ENCODE peak calls at places on chromosomes 1 and 21, in eight cellular contexts. K, W, V, A, D, O, J and Q are unnamed samples.

GRCh38 chr1:70685300-70686286 is 274.5 kb downstream of the CTH start:
- DNase-seq in K (no peak), W (peak; percentile 64), V (no peak), A (peak; percentile 69), D (no peak), O (peak; percentile 41), J (no peak), Q (peak; percentile 80)

GRCh38 chr1:30752651-30752908 is 5.0 kb downstream of the LAPTM5 start:
- DNase-seq in K (no peak), W (no peak), V (no peak), A (no peak), D (peak; percentile 77), O (no peak), J (no peak), Q (no peak)

GRCh38 chr21:33270986-33271385 is 4.8 kb downstream of the IL10RB start:
- DNase-seq in K (no peak), W (no peak), V (no peak), A (no peak), D (no peak), O (no peak), J (no peak), Q (no peak)

GRCh38 chr1:196078691-196079090 is 529.5 kb downstream of the KCNT2 start:
- DNase-seq in K (no peak), W (no peak), V (no peak), A (no peak), D (no peak), O (no peak), J (no peak), Q (no peak)

GRCh38 chr1:1063945-1064831 is 9.9 kb downstream of the RNF223 start:
- DNase-seq in K (no peak), W (peak; percentile 82), V (no peak), A (peak; percentile 77), D (peak; percentile 91), O (peak; percentile 62), J (no peak), Q (peak; percentile 80)

GRCh38 chr21:46304955-46305354 is 18.7 kb downstream of the C21orf58 start:
- DNase-seq in K (no peak), W (no peak), V (no peak), A (no peak), D (no peak), O (no peak), J (no peak), Q (no peak)

GRCh38 chr1:212600980-212601379 is 7.6 kb upstream of the ATF3 start:
- DNase-seq in K (no peak), W (no peak), V (no peak), A (no peak), D (no peak), O (no peak), J (no peak), Q (no peak)

GRCh38 chr1:62727656-62728396 is 39.6 kb upstream of the DOCK7 start:
- DNase-seq in K (no peak), W (no peak), V (no peak), A (no peak), D (no peak), O (no peak), J (no peak), Q (peak; percentile 61)

GRCh38 chr1:180310095-180310494 is 80.0 kb downstream of the LHX4 start:
- DNase-seq in K (no peak), W (no peak), V (no peak), A (no peak), D (peak; percentile 65), O (no peak), J (no peak), Q (no peak)

GRCh38 chr1:167440776-167441175 is 77.6 kb downstream of the CD247 start:
- DNase-seq in K (no peak), W (no peak), V (no peak), A (no peak), D (no peak), O (no peak), J (peak; percentile 84), Q (no peak)

GRCh38 chr1:223229756-223230155 is 86.7 kb upstream of the TLR5 start:
- DNase-seq in K (no peak), W (no peak), V (no peak), A (no peak), D (peak; percentile 37), O (no peak), J (no peak), Q (no peak)

GRCh38 chr1:205012416-205013140 is 30.4 kb upstream of the CNTN2 start:
- DNase-seq in K (no peak), W (no peak), V (no peak), A (no peak), D (no peak), O (no peak), J (no peak), Q (no peak)

GRCh38 chr1:101268893-101269292 is 32.1 kb downstream of the S1PR1 start:
- DNase-seq in K (no peak), W (no peak), V (no peak), A (no peak), D (no peak), O (no peak), J (no peak), Q (no peak)

GRCh38 chr1:183033205-183033604 is 10.0 kb downstream of the LAMC1 start:
- DNase-seq in K (no peak), W (peak; percentile 1), V (no peak), A (no peak), D (no peak), O (peak; percentile 73), J (no peak), Q (no peak)

GRCh38 chr1:68470388-68470970 is 20.7 kb upstream of the RPE65 start:
- DNase-seq in K (no peak), W (peak; percentile 50), V (no peak), A (no peak), D (no peak), O (no peak), J (no peak), Q (no peak)

GRCh38 chr1:176603696-176604095 is 140.7 kb downstream of the PAPPA2 start:
- DNase-seq in K (no peak), W (no peak), V (no peak), A (no peak), D (no peak), O (no peak), J (no peak), Q (no peak)

GRCh38 chr1:99546432-99547416 is 99.2 kb upstream of the PALMD start:
- DNase-seq in K (no peak), W (peak; percentile 66), V (no peak), A (no peak), D (no peak), O (no peak), J (no peak), Q (no peak)

GRCh38 chr1:110542730-110543129 is 23.8 kb upstream of the KCNA10 start:
- DNase-seq in K (no peak), W (peak; percentile 21), V (no peak), A (no peak), D (no peak), O (no peak), J (no peak), Q (peak; percentile 51)

GRCh38 chr1:215749423-215749822 is 182.3 kb downstream of the KCTD3 start:
- DNase-seq in K (no peak), W (no peak), V (no peak), A (no peak), D (no peak), O (no peak), J (no peak), Q (no peak)

GRCh38 chr1:147539122-147539575 is 2.2 kb upstream of the BCL9 start:
- DNase-seq in K (no peak), W (peak; percentile 79), V (no peak), A (no peak), D (no peak), O (peak; percentile 85), J (no peak), Q (no peak)

GRCh38 chr21:45309069-45309521 is 21.4 kb upstream of the POFUT2 start:
- DNase-seq in K (no peak), W (peak; percentile 89), V (no peak), A (peak; percentile 47), D (peak; percentile 86), O (no peak), J (no peak), Q (peak; percentile 91)

DNA sequence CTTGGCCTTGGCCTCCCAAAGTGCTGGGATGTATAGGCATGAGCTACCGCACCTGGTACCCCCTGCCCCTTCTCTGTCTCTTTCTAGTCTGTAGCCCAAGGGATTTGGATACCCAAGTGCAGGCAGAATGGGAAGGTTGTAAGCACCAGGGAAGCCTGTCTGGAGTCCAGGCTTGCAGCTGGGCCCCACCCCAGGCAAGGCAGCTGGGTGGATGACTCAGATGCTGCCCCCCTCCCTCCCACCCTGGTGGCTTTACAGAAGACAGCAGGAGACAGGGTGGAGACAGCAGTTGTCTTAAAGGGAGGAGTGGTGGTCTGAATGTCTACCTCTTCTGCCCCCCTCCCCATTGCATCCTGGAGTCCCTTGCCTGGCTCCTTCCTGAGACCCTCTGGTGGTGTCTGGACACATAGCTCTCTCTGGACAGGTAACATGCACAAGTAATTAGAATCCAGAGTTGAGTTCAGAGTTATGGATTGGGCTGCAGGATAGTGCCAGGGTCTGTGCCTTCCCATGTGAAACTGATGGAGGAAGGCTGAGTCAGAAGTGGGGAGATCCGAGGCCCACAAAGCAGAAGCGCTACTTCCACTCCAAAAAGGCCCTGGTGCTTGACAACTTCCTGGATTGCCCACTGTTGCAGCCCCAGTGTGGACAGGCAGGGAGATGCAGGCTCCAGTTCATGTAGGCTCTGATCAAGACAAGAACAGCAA is 5.1 kb downstream of the LMNA start:
- DNase-seq in K (no peak), W (peak; percentile 53), V (no peak), A (no peak), D (no peak), O (no peak), J (no peak), Q (no peak)
- TF ChIP-seq POLR2AphosphoS5 in K (peak; percentile 35), W (no peak), V (no peak), A (no peak), D (no peak), O (peak; percentile 15), J (peak; percentile 68), Q (no peak)

GRCh38 chr1:3890389-3891328 is 9.4 kb downstream of the C1orf174 start:
- DNase-seq in K (no peak), W (no peak), V (no peak), A (no peak), D (peak; percentile 71), O (no peak), J (no peak), Q (no peak)
- H3K4me1 ChIP-seq in K (peaks cover 33% of the 10 kb centered on the region), W (no peaks in the 10 kb centered on the region), V (no peaks in the 10 kb centered on the region), A (no peaks in the 10 kb centered on the region), D (no peaks in the 10 kb centered on the region), O (no peaks in the 10 kb centered on the region), J (no peaks in the 10 kb centered on the region), Q (no peaks in the 10 kb centered on the region)

DNA sequence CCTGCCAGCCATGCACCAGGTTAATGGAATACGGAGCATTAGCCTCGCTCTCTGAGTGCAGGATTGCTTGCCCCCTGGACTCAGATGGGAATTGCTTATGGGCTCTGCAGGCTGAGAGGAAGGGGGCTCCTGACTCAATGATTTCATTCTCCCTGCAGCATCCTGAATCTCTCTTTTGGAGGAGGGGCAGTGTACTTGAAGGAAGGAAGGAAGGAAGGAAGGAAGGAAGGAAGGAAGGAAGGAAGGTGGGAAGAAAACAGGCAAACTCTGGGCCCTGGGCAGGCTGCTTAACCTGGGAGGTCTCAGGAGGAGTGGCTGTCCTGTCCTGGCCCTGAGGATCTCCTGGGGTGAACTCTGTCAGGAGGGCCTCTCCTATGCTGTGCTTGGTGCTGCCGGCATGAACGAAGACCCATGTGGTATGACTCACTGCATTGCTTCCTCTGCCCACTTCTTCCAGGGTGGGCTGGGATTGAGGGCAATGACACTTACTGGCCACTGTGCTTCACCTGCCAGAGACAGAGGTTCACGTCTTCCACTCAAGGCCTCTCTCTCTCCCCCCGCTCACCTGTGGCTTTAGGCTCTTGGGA is 257.1 kb upstream of the CSF3R start:
- DNase-seq in K (no peak), W (no peak), V (no peak), A (no peak), D (peak; percentile 10), O (no peak), J (no peak), Q (no peak)
- TF ChIP-seq POLR2AphosphoS5 in K (no peak), W (no peak), V (no peak), A (no peak), D (no peak), O (no peak), J (no peak), Q (no peak)

GRCh38 chr1:43324810-43325209 is 12.8 kb upstream of the MPL start:
- DNase-seq in K (no peak), W (no peak), V (no peak), A (no peak), D (no peak), O (no peak), J (no peak), Q (no peak)
- H3K4me1 ChIP-seq in K (peaks cover under 1% of the 10 kb centered on the region), W (peaks cover 3% of the 10 kb centered on the region), V (no peaks in the 10 kb centered on the region), A (no peaks in the 10 kb centered on the region), D (no peaks in the 10 kb centered on the region), O (peaks cover 2% of the 10 kb centered on the region), J (peaks cover under 1% of the 10 kb centered on the region), Q (no peaks in the 10 kb centered on the region)